ENCODE peak calls at places on chromosomes 2 and 18, in eight cellular contexts. K is cardiac muscle cell, Y is B cell, M is AG04449, C is fibroblast of pulmonary artery, Q is fibroblast of mammary gland, D is PC-9, E is progenitor cell of endocrine pancreas. O is an unnamed sample.

GRCh38 chr2:110657721-110658305 is 20.1 kb downstream of the BUB1 start:
- DNase-seq in K (no peak), Y (no peak), M (no peak), C (no peak), Q (no peak), D (no peak), E (no peak), O (no peak)

GRCh38 chr2:128026422-128027277 is 1.2 kb downstream of the SAP130 start:
- DNase-seq in K (peak; percentile 10), Y (peak; percentile 7), M (no peak), C (peak; percentile 9), Q (peak; percentile 16), D (no peak), E (no peak), O (no peak)

GRCh38 chr18:7452331-7452730 is 114.8 kb upstream of the PTPRM start:
- DNase-seq in K (peak; percentile 68), Y (no peak), M (no peak), C (peak; percentile 37), Q (peak; percentile 23), D (peak; percentile 24), E (no peak), O (no peak)

GRCh38 chr2:96407041-96407918 is 71.7 kb downstream of the NCAPH start:
- DNase-seq in K (peak; percentile 79), Y (peak; percentile 77), M (peak; percentile 33), C (peak; percentile 87), Q (peak; percentile 80), D (peak; percentile 59), E (no peak), O (peak; percentile 88)

GRCh38 chr2:238032755-238033337 is 28.0 kb upstream of the SCLY start:
- DNase-seq in K (no peak), Y (no peak), M (no peak), C (no peak), Q (no peak), D (no peak), E (no peak), O (peak; percentile 38)

GRCh38 chr2:65790676-65790935 is 358.2 kb upstream of the SPRED2 start:
- DNase-seq in K (no peak), Y (no peak), M (no peak), C (no peak), Q (no peak), D (no peak), E (no peak), O (no peak)

GRCh38 chr2:234536218-234536989 is 39.5 kb upstream of the ARL4C start:
- DNase-seq in K (no peak), Y (no peak), M (no peak), C (no peak), Q (no peak), D (no peak), E (no peak), O (no peak)

GRCh38 chr2:236668531-236668969 is 98.9 kb downstream of the ACKR3 start:
- DNase-seq in K (no peak), Y (no peak), M (no peak), C (no peak), Q (no peak), D (no peak), E (no peak), O (no peak)

GRCh38 chr2:219692521-219692920 is 65.1 kb downstream of the SLC4A3 start:
- DNase-seq in K (no peak), Y (no peak), M (no peak), C (no peak), Q (no peak), D (no peak), E (no peak), O (no peak)

GRCh38 chr2:195658541-195658890 is 1.5 kb downstream of the SLC39A10 start:
- DNase-seq in K (peak; percentile 61), Y (peak; percentile 39), M (no peak), C (peak; percentile 92), Q (peak; percentile 87), D (peak; percentile 10), E (no peak), O (no peak)

GRCh38 chr2:201558665-201559064 is 84.6 kb downstream of the TMEM237 start:
- DNase-seq in K (no peak), Y (no peak), M (no peak), C (no peak), Q (no peak), D (no peak), E (no peak), O (no peak)

GRCh38 chr2:239625913-239626734 is 225.3 kb upstream of the HDAC4 start:
- DNase-seq in K (no peak), Y (no peak), M (no peak), C (no peak), Q (no peak), D (no peak), E (no peak), O (no peak)

GRCh38 chr2:71843391-71843850 is 304.2 kb downstream of the CYP26B1 start:
- DNase-seq in K (peak; percentile 66), Y (no peak), M (no peak), C (peak; percentile 71), Q (peak; percentile 90), D (peak; percentile 13), E (no peak), O (no peak)

GRCh38 chr2:31812051-31812798 is 198.6 kb downstream of the MEMO1 start:
- DNase-seq in K (no peak), Y (peak; percentile 60), M (no peak), C (peak; percentile 19), Q (peak; percentile 15), D (peak; percentile 33), E (no peak), O (peak; percentile 74)

GRCh38 chr2:75865702-75866101 is 155.0 kb upstream of the GCFC2 start:
- DNase-seq in K (no peak), Y (no peak), M (no peak), C (no peak), Q (no peak), D (no peak), E (no peak), O (no peak)

GRCh38 chr2:30232027-30232800 is 880 bp downstream of the LBH start:
- DNase-seq in K (peak; percentile 72), Y (no peak), M (no peak), C (no peak), Q (no peak), D (peak; percentile 39), E (peak; percentile 59), O (peak; percentile 85)

GRCh38 chr18:41347057-41347456 is 608.0 kb upstream of the PIK3C3 start:
- DNase-seq in K (no peak), Y (no peak), M (peak; percentile 44), C (peak; percentile 68), Q (no peak), D (no peak), E (no peak), O (no peak)

DNA sequence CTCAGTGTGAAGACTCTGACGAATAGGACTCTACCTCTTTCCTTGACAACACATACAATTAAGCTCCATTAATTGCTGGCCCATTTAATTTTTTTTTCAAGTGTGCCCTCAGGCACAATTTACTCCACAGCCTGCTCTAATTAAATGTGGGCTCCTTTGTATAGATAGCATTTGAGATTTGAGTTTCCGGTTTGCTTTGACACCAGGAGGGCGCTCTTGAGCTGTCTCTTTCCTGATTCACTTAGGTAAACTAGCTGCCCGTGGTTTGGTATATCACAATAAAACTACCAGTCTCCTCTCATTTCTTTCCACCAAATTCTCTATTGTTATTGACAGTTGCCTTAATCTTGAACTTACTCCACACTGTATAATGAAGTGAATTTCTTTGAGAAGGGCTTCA is 666.0 kb downstream of the DSC3 start:
- DNase-seq in K (no peak), Y (no peak), M (no peak), C (no peak), Q (no peak), D (no peak), E (no peak), O (no peak)
- TF ChIP-seq CTCF in K (no peak), Y (no peak), M (no peak), C (no peak), Q (no peak), D (no peak), E (no peak), O (no peak)

DNA sequence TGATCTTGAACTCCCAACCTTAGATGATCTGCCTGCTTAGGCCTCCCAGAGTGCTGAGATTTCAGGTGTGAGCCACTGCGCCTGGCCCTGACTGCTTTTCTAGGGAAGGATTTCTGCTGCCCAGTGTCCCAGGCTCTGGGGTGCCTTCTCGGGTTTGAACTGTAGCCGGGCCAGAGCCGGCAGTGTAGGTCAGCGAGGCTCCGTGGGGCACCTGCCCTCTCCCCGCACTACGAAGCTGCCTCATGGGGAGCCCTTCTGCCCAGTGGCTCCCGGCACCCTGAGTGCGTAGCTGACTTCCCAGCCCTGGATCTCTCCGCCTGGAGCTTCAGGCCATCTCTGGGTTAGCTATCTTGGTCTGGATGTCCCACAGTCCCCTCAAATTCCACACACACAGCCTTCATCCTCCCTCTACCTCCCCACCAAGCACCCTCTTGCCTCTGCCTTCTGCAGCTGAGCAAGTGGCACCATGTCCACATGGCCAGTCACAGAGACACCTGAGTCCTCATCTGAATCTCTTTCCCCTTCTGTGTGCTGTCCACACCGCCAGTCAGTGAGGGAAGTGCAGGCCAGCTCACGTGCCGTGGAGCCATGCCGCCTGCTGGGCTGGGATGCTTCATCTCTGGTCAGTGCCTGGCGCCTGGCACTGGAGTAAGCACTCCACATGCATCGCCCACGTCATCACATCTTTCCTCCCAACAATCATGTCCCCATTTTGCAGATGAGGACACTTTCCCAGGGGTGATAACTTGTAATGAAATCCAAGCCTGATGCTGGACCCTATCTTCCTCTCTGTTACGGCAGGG is 69.2 kb downstream of the EDAR start:
- DNase-seq in K (no peak), Y (no peak), M (no peak), C (no peak), Q (no peak), D (no peak), E (no peak), O (no peak)
- TF ChIP-seq CTCF in K (no peak), Y (no peak), M (no peak), C (no peak), Q (no peak), D (no peak), E (no peak), O (no peak)

GRCh38 chr2:98518106-98518505 is 73.4 kb downstream of the INPP4A start:
- DNase-seq in K (no peak), Y (peak; percentile 44), M (no peak), C (peak; percentile 46), Q (peak; percentile 33), D (no peak), E (no peak), O (peak; percentile 70)

GRCh38 chr2:98514879-98515570 is 70.4 kb downstream of the INPP4A start:
- DNase-seq in K (no peak), Y (no peak), M (no peak), C (peak; percentile 57), Q (peak; percentile 60), D (no peak), E (no peak), O (no peak)

GRCh38 chr2:98517636-98518035 is 73.0 kb downstream of the INPP4A start:
- DNase-seq in K (no peak), Y (no peak), M (no peak), C (no peak), Q (peak; percentile 41), D (no peak), E (no peak), O (no peak)

GRCh38 chr2:98514096-98514639 is 69.5 kb downstream of the INPP4A start:
- DNase-seq in K (no peak), Y (no peak), M (no peak), C (no peak), Q (no peak), D (no peak), E (no peak), O (no peak)

GRCh38 chr2:98515571-98515927 is 70.9 kb downstream of the INPP4A start:
- DNase-seq in K (no peak), Y (no peak), M (no peak), C (no peak), Q (no peak), D (no peak), E (no peak), O (no peak)
- TF ChIP-seq CTCF in K (no peak), Y (no peak), M (no peak), C (no peak), Q (no peak), D (no peak), E (no peak), O (no peak)

GRCh38 chr2:24337958-24338357 is 22.4 kb downstream of the ITSN2 start:
- DNase-seq in K (no peak), Y (no peak), M (no peak), C (no peak), Q (no peak), D (no peak), E (no peak), O (no peak)
- TF ChIP-seq CTCF in K (no peak), Y (no peak), M (no peak), C (no peak), Q (no peak), D (no peak), E (no peak), O (no peak)

O was measured in GM13976.